ENCODE peak calls at places on chromosomes 7 and 10, in six cellular contexts. One of them, this sample, is unnamed.

GRCh38 chr7:148234715-148235114 is 355.9 kb upstream of the C7orf33 start:
- DNase-seq in H1: no peak
- DNase-seq in H9: no peak
- DNase-seq in mesenchymal stem cell: no peak
- DNase-seq in neuronal stem cell: no peak
- DNase-seq in IMR-90: no peak
- DNase-seq in this sample: no peak

GRCh38 chr10:37488792-37489657 is 363.6 kb downstream of the ANKRD30A start:
- DNase-seq in neuronal stem cell: no peak
- DNase-seq in H9: no peak
- DNase-seq in H1: no peak
- DNase-seq in mesenchymal stem cell: no peak
- DNase-seq in IMR-90: no peak
- DNase-seq in this sample: peak

GRCh38 chr7:127585044-127585953 is at the start of gene GCC1:
- DNase-seq in IMR-90: peak
- DNase-seq in H9: peak
- DNase-seq in H1: peak
- DNase-seq in mesenchymal stem cell: peak
- DNase-seq in neuronal stem cell: peak
- DNase-seq in this sample: peak

GRCh38 chr10:1611936-1612550 is 125.3 kb downstream of the ADARB2 start:
- DNase-seq in neuronal stem cell: no peak
- DNase-seq in H1: no peak
- DNase-seq in mesenchymal stem cell: no peak
- DNase-seq in H9: peak
- DNase-seq in IMR-90: no peak
- DNase-seq in this sample: peak

GRCh38 chr10:84590794-84591193 is 262.4 kb downstream of the CCSER2 start:
- DNase-seq in IMR-90: no peak
- DNase-seq in mesenchymal stem cell: no peak
- DNase-seq in H9: no peak
- DNase-seq in neuronal stem cell: no peak
- DNase-seq in H1: peak
- DNase-seq in this sample: no peak

GRCh38 chr10:113003032-113003431 is 53.0 kb downstream of the TCF7L2 start:
- DNase-seq in mesenchymal stem cell: no peak
- DNase-seq in H1: no peak
- DNase-seq in H9: no peak
- DNase-seq in IMR-90: no peak
- DNase-seq in neuronal stem cell: no peak
- DNase-seq in this sample: no peak

GRCh38 chr10:122342293-122343134 is 32.0 kb upstream of the PLEKHA1 start:
- DNase-seq in IMR-90: peak
- DNase-seq in H1: peak
- DNase-seq in mesenchymal stem cell: peak
- DNase-seq in H9: no peak
- DNase-seq in neuronal stem cell: peak
- DNase-seq in this sample: peak

GRCh38 chr7:47796347-47796746 is 151.9 kb downstream of the PKD1L1 start:
- DNase-seq in mesenchymal stem cell: no peak
- DNase-seq in neuronal stem cell: no peak
- DNase-seq in IMR-90: peak
- DNase-seq in H9: no peak
- DNase-seq in H1: no peak
- DNase-seq in this sample: no peak

GRCh38 chr10:77602231-77602912 is 35.2 kb downstream of the KCNMA1 start:
- DNase-seq in H1: no peak
- DNase-seq in mesenchymal stem cell: peak
- DNase-seq in H9: no peak
- DNase-seq in IMR-90: peak
- DNase-seq in neuronal stem cell: no peak
- DNase-seq in this sample: no peak

GRCh38 chr10:94314913-94315545 is 47.7 kb downstream of the NOC3L start:
- DNase-seq in IMR-90: peak
- DNase-seq in H1: no peak
- DNase-seq in mesenchymal stem cell: peak
- DNase-seq in neuronal stem cell: no peak
- DNase-seq in H9: no peak
- DNase-seq in this sample: peak

GRCh38 chr10:110361800-110362456 is 57.2 kb upstream of the SMNDC1 start:
- DNase-seq in neuronal stem cell: no peak
- DNase-seq in IMR-90: no peak
- DNase-seq in H9: no peak
- DNase-seq in mesenchymal stem cell: no peak
- DNase-seq in H1: no peak
- DNase-seq in this sample: peak

GRCh38 chr10:43212043-43212721 is 54.7 kb downstream of the RASGEF1A start:
- DNase-seq in IMR-90: no peak
- DNase-seq in H9: no peak
- DNase-seq in H1: no peak
- DNase-seq in neuronal stem cell: no peak
- DNase-seq in mesenchymal stem cell: no peak
- DNase-seq in this sample: no peak

GRCh38 chr10:131843881-131844284 is 56.9 kb upstream of the PPP2R2D start:
- DNase-seq in H9: peak
- DNase-seq in IMR-90: no peak
- DNase-seq in neuronal stem cell: no peak
- DNase-seq in mesenchymal stem cell: no peak
- DNase-seq in H1: no peak
- DNase-seq in this sample: no peak

GRCh38 chr7:40604601-40605438 is 470.0 kb downstream of the SUGCT start:
- DNase-seq in IMR-90: peak
- DNase-seq in neuronal stem cell: peak
- DNase-seq in H9: peak
- DNase-seq in H1: peak
- DNase-seq in mesenchymal stem cell: peak
- DNase-seq in this sample: peak

GRCh38 chr7:158815046-158815445 is 14.3 kb downstream of the ESYT2 start:
- DNase-seq in H1: peak
- DNase-seq in neuronal stem cell: no peak
- DNase-seq in IMR-90: peak
- DNase-seq in H9: peak
- DNase-seq in mesenchymal stem cell: peak
- DNase-seq in this sample: peak

GRCh38 chr7:46383605-46384004 is 462.5 kb upstream of the IGFBP3 start:
- DNase-seq in mesenchymal stem cell: peak
- DNase-seq in neuronal stem cell: no peak
- DNase-seq in H1: no peak
- DNase-seq in H9: no peak
- DNase-seq in IMR-90: peak
- DNase-seq in this sample: peak

GRCh38 chr10:76050291-76050625 is 618.8 kb downstream of the LRMDA start:
- DNase-seq in neuronal stem cell: no peak
- DNase-seq in mesenchymal stem cell: no peak
- DNase-seq in IMR-90: no peak
- DNase-seq in H1: no peak
- DNase-seq in H9: no peak
- DNase-seq in this sample: no peak

GRCh38 chr7:5425507-5426225 is 2.0 kb upstream of the TNRC18 start:
- DNase-seq in neuronal stem cell: peak
- DNase-seq in H1: peak
- DNase-seq in IMR-90: peak
- DNase-seq in mesenchymal stem cell: peak
- DNase-seq in H9: peak
- DNase-seq in this sample: peak

GRCh38 chr7:27188666-27189559 is 3.9 kb upstream of the HOXA11 start:
- DNase-seq in IMR-90: no peak
- DNase-seq in neuronal stem cell: no peak
- DNase-seq in H1: peak
- DNase-seq in H9: peak
- DNase-seq in mesenchymal stem cell: no peak
- DNase-seq in this sample: peak

GRCh38 chr7:87038993-87039716 is 20.3 kb downstream of the ELAPOR2 start:
- DNase-seq in H9: no peak
- DNase-seq in IMR-90: no peak
- DNase-seq in mesenchymal stem cell: peak
- DNase-seq in H1: no peak
- DNase-seq in neuronal stem cell: no peak
- DNase-seq in this sample: no peak

GRCh38 chr10:89576022-89576421 is 40.6 kb upstream of the SLC16A12 start:
- DNase-seq in H9: no peak
- DNase-seq in neuronal stem cell: no peak
- DNase-seq in mesenchymal stem cell: no peak
- DNase-seq in H1: no peak
- DNase-seq in IMR-90: no peak
- DNase-seq in this sample: no peak

GRCh38 chr7:90599892-90600555 is 3.9 kb downstream of the CDK14 start:
- DNase-seq in H1: no peak
- DNase-seq in neuronal stem cell: no peak
- DNase-seq in IMR-90: peak
- DNase-seq in mesenchymal stem cell: no peak
- DNase-seq in H9: no peak
- DNase-seq in this sample: no peak

GRCh38 chr7:108311446-108312168 is 144.6 kb downstream of the NRCAM start:
- DNase-seq in H1: no peak
- DNase-seq in IMR-90: no peak
- DNase-seq in neuronal stem cell: no peak
- DNase-seq in H9: no peak
- DNase-seq in mesenchymal stem cell: peak
- DNase-seq in this sample: no peak

DNA sequence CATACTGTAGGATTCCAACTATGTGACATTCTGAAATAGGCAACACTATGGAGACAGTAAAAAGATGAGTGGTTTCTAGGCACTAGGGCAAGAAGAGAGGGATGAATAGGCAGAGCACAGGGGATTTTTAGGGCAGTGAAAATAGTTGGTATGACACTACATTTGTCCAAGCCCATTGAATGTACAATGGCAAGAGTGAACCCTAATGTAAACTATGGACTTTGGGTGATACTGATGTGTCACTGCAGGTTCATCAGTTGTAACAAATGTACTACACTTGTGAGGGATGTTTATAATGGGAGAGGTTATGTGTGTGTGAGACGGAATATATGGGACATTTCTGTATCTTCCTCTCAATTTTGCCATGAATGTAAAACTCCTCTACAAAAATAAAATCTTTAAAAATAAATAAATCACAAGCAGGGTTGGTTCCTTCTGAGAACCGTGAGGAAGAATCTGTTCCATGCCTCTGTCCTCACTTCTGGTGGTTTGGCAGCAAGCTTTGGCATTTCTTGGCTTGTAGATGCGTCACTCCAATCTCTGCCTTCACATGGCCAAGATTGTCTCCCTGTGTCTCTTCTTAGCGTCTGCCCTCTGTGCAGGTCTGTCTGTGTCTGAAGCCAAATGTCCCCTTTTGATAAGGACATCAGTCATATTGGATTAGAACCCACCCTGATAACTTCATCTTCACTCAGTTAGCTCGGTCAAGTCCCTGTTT is 83.1 kb upstream of the AGBL3 start:
- DNase-seq in H9: no peak
- DNase-seq in H1: no peak
- DNase-seq in neuronal stem cell: no peak
- DNase-seq in mesenchymal stem cell: no peak
- DNase-seq in IMR-90: no peak
- DNase-seq in this sample: no peak
- H3K18ac ChIP-seq in H9: no peak
- H3K18ac ChIP-seq in H1: no peak
- H3K18ac ChIP-seq in neuronal stem cell: no peak
- H3K18ac ChIP-seq in mesenchymal stem cell: no peak
- H3K18ac ChIP-seq in IMR-90: no peak
- H3K18ac ChIP-seq in this sample: no peak

GRCh38 chr7:74012842-74013249 is 15.1 kb upstream of the ELN start:
- DNase-seq in neuronal stem cell: no peak
- DNase-seq in mesenchymal stem cell: peak
- DNase-seq in H1: no peak
- DNase-seq in IMR-90: peak
- DNase-seq in H9: peak
- DNase-seq in this sample: peak
- H3K18ac ChIP-seq in neuronal stem cell: peak
- H3K18ac ChIP-seq in mesenchymal stem cell: no peak
- H3K18ac ChIP-seq in H1: no peak
- H3K18ac ChIP-seq in IMR-90: no peak
- H3K18ac ChIP-seq in H9: no peak
- H3K18ac ChIP-seq in this sample: no peak

GRCh38 chr10:71837085-71837827 is 13.8 kb downstream of the PSAP start:
- DNase-seq in IMR-90: no peak
- DNase-seq in neuronal stem cell: no peak
- DNase-seq in H1: peak
- DNase-seq in mesenchymal stem cell: no peak
- DNase-seq in H9: peak
- DNase-seq in this sample: peak
- H3K18ac ChIP-seq in IMR-90: no peak
- H3K18ac ChIP-seq in neuronal stem cell: peak
- H3K18ac ChIP-seq in H1: no peak
- H3K18ac ChIP-seq in mesenchymal stem cell: no peak
- H3K18ac ChIP-seq in H9: no peak
- H3K18ac ChIP-seq in this sample: no peak

GRCh38 chr7:2001601-2002442 is 230.9 kb downstream of the MAD1L1 start:
- DNase-seq in H1: no peak
- DNase-seq in mesenchymal stem cell: no peak
- DNase-seq in IMR-90: no peak
- DNase-seq in neuronal stem cell: peak
- DNase-seq in H9: no peak
- DNase-seq in this sample: no peak
- H3K18ac ChIP-seq in H1: no peak
- H3K18ac ChIP-seq in mesenchymal stem cell: no peak
- H3K18ac ChIP-seq in IMR-90: no peak
- H3K18ac ChIP-seq in neuronal stem cell: peak
- H3K18ac ChIP-seq in H9: no peak
- H3K18ac ChIP-seq in this sample: no peak

DNA sequence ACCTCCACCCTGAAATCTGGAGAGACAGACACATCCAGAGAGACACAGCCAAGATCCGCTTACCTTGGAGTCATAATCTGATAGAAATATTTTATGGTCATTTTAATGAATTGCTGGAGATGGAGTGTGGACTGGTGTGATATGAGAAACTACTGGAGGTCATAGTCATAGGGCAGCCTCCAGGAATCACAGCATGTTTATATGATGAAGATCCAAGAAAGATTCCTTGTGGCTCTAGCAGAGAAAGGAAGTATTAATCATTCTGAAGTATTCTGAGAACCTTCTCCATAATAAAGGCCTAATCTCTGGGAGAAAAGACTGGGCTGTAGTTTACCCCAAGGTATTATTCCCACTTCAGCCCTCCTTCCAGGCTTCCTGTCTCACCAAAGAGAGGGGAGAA is 38.0 kb downstream of the POLR1F start:
- DNase-seq in IMR-90: no peak
- DNase-seq in H1: no peak
- DNase-seq in mesenchymal stem cell: peak
- DNase-seq in neuronal stem cell: no peak
- DNase-seq in H9: no peak
- DNase-seq in this sample: no peak
- H3K18ac ChIP-seq in IMR-90: no peak
- H3K18ac ChIP-seq in H1: no peak
- H3K18ac ChIP-seq in mesenchymal stem cell: no peak
- H3K18ac ChIP-seq in neuronal stem cell: no peak
- H3K18ac ChIP-seq in H9: no peak
- H3K18ac ChIP-seq in this sample: no peak

This sample was measured in mesendoderm.